ENCODE peak calls at places on chromosomes 5 and 9, in seven cellular contexts. One of them, this sample, is unnamed.
A peak's percentile ranks its signal among the peaks of the same experiment; 100 is the strongest.

GRCh38 chr5:168086104-168086610 is 205.3 kb upstream of the WWC1 start:
- DNase-seq in Calu3: peak; percentile 63
- DNase-seq in A549: peak; percentile 76
- DNase-seq in CD4-positive, alpha-beta T cell: no peak
- DNase-seq in stimulated activated CD4-positive, alpha-beta T cell treated with anti-CD3 and anti-CD28 coated beads, Interleukin-2, amount 100 ng/mL, for 24 hours: no peak
- DNase-seq in CD4-positive, CD25-positive, alpha-beta regulatory T cell: no peak
- DNase-seq in activated CD8-positive, alpha-beta memory T cell treated with anti-CD3 and anti-CD28 coated beads, Interleukin-2, amount 10 ng/mL, durations not matched to agents 7 days and 5 days: no peak
- DNase-seq in this sample: no peak

GRCh38 chr5:23823521-23823920 is 316.1 kb downstream of the PRDM9 start:
- DNase-seq in Calu3: no peak
- DNase-seq in A549: no peak
- DNase-seq in CD4-positive, alpha-beta T cell: no peak
- DNase-seq in stimulated activated CD4-positive, alpha-beta T cell treated with anti-CD3 and anti-CD28 coated beads, Interleukin-2, amount 100 ng/mL, for 24 hours: no peak
- DNase-seq in CD4-positive, CD25-positive, alpha-beta regulatory T cell: no peak
- DNase-seq in activated CD8-positive, alpha-beta memory T cell treated with anti-CD3 and anti-CD28 coated beads, Interleukin-2, amount 10 ng/mL, durations not matched to agents 7 days and 5 days: no peak
- DNase-seq in this sample: no peak

GRCh38 chr9:133023117-133023890 is 7.5 kb upstream of the GTF3C5 start:
- DNase-seq in Calu3: no peak
- DNase-seq in A549: no peak
- DNase-seq in CD4-positive, alpha-beta T cell: peak; percentile 28
- DNase-seq in stimulated activated CD4-positive, alpha-beta T cell treated with anti-CD3 and anti-CD28 coated beads, Interleukin-2, amount 100 ng/mL, for 24 hours: peak; percentile 66
- DNase-seq in CD4-positive, CD25-positive, alpha-beta regulatory T cell: peak; percentile 16
- DNase-seq in activated CD8-positive, alpha-beta memory T cell treated with anti-CD3 and anti-CD28 coated beads, Interleukin-2, amount 10 ng/mL, durations not matched to agents 7 days and 5 days: peak; percentile 83
- DNase-seq in this sample: peak; percentile 76

GRCh38 chr5:153404747-153405146 is 85.7 kb upstream of the GRIA1 start:
- DNase-seq in Calu3: no peak
- DNase-seq in A549: no peak
- DNase-seq in CD4-positive, alpha-beta T cell: no peak
- DNase-seq in stimulated activated CD4-positive, alpha-beta T cell treated with anti-CD3 and anti-CD28 coated beads, Interleukin-2, amount 100 ng/mL, for 24 hours: no peak
- DNase-seq in CD4-positive, CD25-positive, alpha-beta regulatory T cell: no peak
- DNase-seq in activated CD8-positive, alpha-beta memory T cell treated with anti-CD3 and anti-CD28 coated beads, Interleukin-2, amount 10 ng/mL, durations not matched to agents 7 days and 5 days: no peak
- DNase-seq in this sample: no peak

GRCh38 chr9:107043886-107044285 is 180.9 kb downstream of the ZNF462 start:
- DNase-seq in Calu3: no peak
- DNase-seq in A549: no peak
- DNase-seq in CD4-positive, alpha-beta T cell: no peak
- DNase-seq in stimulated activated CD4-positive, alpha-beta T cell treated with anti-CD3 and anti-CD28 coated beads, Interleukin-2, amount 100 ng/mL, for 24 hours: no peak
- DNase-seq in CD4-positive, CD25-positive, alpha-beta regulatory T cell: no peak
- DNase-seq in activated CD8-positive, alpha-beta memory T cell treated with anti-CD3 and anti-CD28 coated beads, Interleukin-2, amount 10 ng/mL, durations not matched to agents 7 days and 5 days: no peak
- DNase-seq in this sample: no peak

GRCh38 chr5:9387879-9388278 is 158.0 kb downstream of the SEMA5A start:
- DNase-seq in Calu3: no peak
- DNase-seq in A549: no peak
- DNase-seq in CD4-positive, alpha-beta T cell: no peak
- DNase-seq in stimulated activated CD4-positive, alpha-beta T cell treated with anti-CD3 and anti-CD28 coated beads, Interleukin-2, amount 100 ng/mL, for 24 hours: no peak
- DNase-seq in CD4-positive, CD25-positive, alpha-beta regulatory T cell: no peak
- DNase-seq in activated CD8-positive, alpha-beta memory T cell treated with anti-CD3 and anti-CD28 coated beads, Interleukin-2, amount 10 ng/mL, durations not matched to agents 7 days and 5 days: no peak
- DNase-seq in this sample: no peak

GRCh38 chr5:74490814-74491213 is 149.7 kb downstream of the ENC1 start:
- DNase-seq in Calu3: peak; percentile 16
- DNase-seq in A549: no peak
- DNase-seq in CD4-positive, alpha-beta T cell: no peak
- DNase-seq in stimulated activated CD4-positive, alpha-beta T cell treated with anti-CD3 and anti-CD28 coated beads, Interleukin-2, amount 100 ng/mL, for 24 hours: no peak
- DNase-seq in CD4-positive, CD25-positive, alpha-beta regulatory T cell: no peak
- DNase-seq in activated CD8-positive, alpha-beta memory T cell treated with anti-CD3 and anti-CD28 coated beads, Interleukin-2, amount 10 ng/mL, durations not matched to agents 7 days and 5 days: no peak
- DNase-seq in this sample: no peak

GRCh38 chr5:35305336-35306020 is 75.2 kb upstream of the PRLR start:
- DNase-seq in Calu3: no peak
- DNase-seq in A549: no peak
- DNase-seq in CD4-positive, alpha-beta T cell: no peak
- DNase-seq in stimulated activated CD4-positive, alpha-beta T cell treated with anti-CD3 and anti-CD28 coated beads, Interleukin-2, amount 100 ng/mL, for 24 hours: no peak
- DNase-seq in CD4-positive, CD25-positive, alpha-beta regulatory T cell: no peak
- DNase-seq in activated CD8-positive, alpha-beta memory T cell treated with anti-CD3 and anti-CD28 coated beads, Interleukin-2, amount 10 ng/mL, durations not matched to agents 7 days and 5 days: no peak
- DNase-seq in this sample: no peak

GRCh38 chr9:131623655-131624330 is 78.5 kb downstream of the PRRT1B start:
- DNase-seq in Calu3: no peak
- DNase-seq in A549: no peak
- DNase-seq in CD4-positive, alpha-beta T cell: no peak
- DNase-seq in stimulated activated CD4-positive, alpha-beta T cell treated with anti-CD3 and anti-CD28 coated beads, Interleukin-2, amount 100 ng/mL, for 24 hours: no peak
- DNase-seq in CD4-positive, CD25-positive, alpha-beta regulatory T cell: no peak
- DNase-seq in activated CD8-positive, alpha-beta memory T cell treated with anti-CD3 and anti-CD28 coated beads, Interleukin-2, amount 10 ng/mL, durations not matched to agents 7 days and 5 days: no peak
- DNase-seq in this sample: no peak

GRCh38 chr9:108180511-108180910 is 675.3 kb downstream of the ACTL7B start:
- DNase-seq in Calu3: no peak
- DNase-seq in A549: no peak
- DNase-seq in CD4-positive, alpha-beta T cell: no peak
- DNase-seq in stimulated activated CD4-positive, alpha-beta T cell treated with anti-CD3 and anti-CD28 coated beads, Interleukin-2, amount 100 ng/mL, for 24 hours: no peak
- DNase-seq in CD4-positive, CD25-positive, alpha-beta regulatory T cell: no peak
- DNase-seq in activated CD8-positive, alpha-beta memory T cell treated with anti-CD3 and anti-CD28 coated beads, Interleukin-2, amount 10 ng/mL, durations not matched to agents 7 days and 5 days: no peak
- DNase-seq in this sample: no peak

GRCh38 chr5:83077662-83078261 is 415 bp downstream of the XRCC4 start:
- DNase-seq in Calu3: peak; percentile 14
- DNase-seq in A549: no peak
- DNase-seq in CD4-positive, alpha-beta T cell: no peak
- DNase-seq in stimulated activated CD4-positive, alpha-beta T cell treated with anti-CD3 and anti-CD28 coated beads, Interleukin-2, amount 100 ng/mL, for 24 hours: peak; percentile 2
- DNase-seq in CD4-positive, CD25-positive, alpha-beta regulatory T cell: peak; percentile 7
- DNase-seq in activated CD8-positive, alpha-beta memory T cell treated with anti-CD3 and anti-CD28 coated beads, Interleukin-2, amount 10 ng/mL, durations not matched to agents 7 days and 5 days: peak; percentile 57
- DNase-seq in this sample: peak; percentile 33

GRCh38 chr9:36207016-36207415 is 16.3 kb downstream of the CLTA start:
- DNase-seq in Calu3: no peak
- DNase-seq in A549: no peak
- DNase-seq in CD4-positive, alpha-beta T cell: no peak
- DNase-seq in stimulated activated CD4-positive, alpha-beta T cell treated with anti-CD3 and anti-CD28 coated beads, Interleukin-2, amount 100 ng/mL, for 24 hours: no peak
- DNase-seq in CD4-positive, CD25-positive, alpha-beta regulatory T cell: no peak
- DNase-seq in activated CD8-positive, alpha-beta memory T cell treated with anti-CD3 and anti-CD28 coated beads, Interleukin-2, amount 10 ng/mL, durations not matched to agents 7 days and 5 days: no peak
- DNase-seq in this sample: no peak

GRCh38 chr5:156147948-156148285 is 179.0 kb upstream of the SGCD start:
- DNase-seq in Calu3: no peak
- DNase-seq in A549: peak; percentile 33
- DNase-seq in CD4-positive, alpha-beta T cell: no peak
- DNase-seq in stimulated activated CD4-positive, alpha-beta T cell treated with anti-CD3 and anti-CD28 coated beads, Interleukin-2, amount 100 ng/mL, for 24 hours: no peak
- DNase-seq in CD4-positive, CD25-positive, alpha-beta regulatory T cell: no peak
- DNase-seq in activated CD8-positive, alpha-beta memory T cell treated with anti-CD3 and anti-CD28 coated beads, Interleukin-2, amount 10 ng/mL, durations not matched to agents 7 days and 5 days: no peak
- DNase-seq in this sample: no peak

GRCh38 chr5:39547548-39548154 is 122.9 kb upstream of the DAB2 start:
- DNase-seq in Calu3: peak; percentile 49
- DNase-seq in A549: peak; percentile 49
- DNase-seq in CD4-positive, alpha-beta T cell: no peak
- DNase-seq in stimulated activated CD4-positive, alpha-beta T cell treated with anti-CD3 and anti-CD28 coated beads, Interleukin-2, amount 100 ng/mL, for 24 hours: no peak
- DNase-seq in CD4-positive, CD25-positive, alpha-beta regulatory T cell: no peak
- DNase-seq in activated CD8-positive, alpha-beta memory T cell treated with anti-CD3 and anti-CD28 coated beads, Interleukin-2, amount 10 ng/mL, durations not matched to agents 7 days and 5 days: no peak
- DNase-seq in this sample: no peak

GRCh38 chr9:124624735-124624992 is 117.5 kb upstream of the NR5A1 start:
- DNase-seq in Calu3: no peak
- DNase-seq in A549: no peak
- DNase-seq in CD4-positive, alpha-beta T cell: no peak
- DNase-seq in stimulated activated CD4-positive, alpha-beta T cell treated with anti-CD3 and anti-CD28 coated beads, Interleukin-2, amount 100 ng/mL, for 24 hours: no peak
- DNase-seq in CD4-positive, CD25-positive, alpha-beta regulatory T cell: no peak
- DNase-seq in activated CD8-positive, alpha-beta memory T cell treated with anti-CD3 and anti-CD28 coated beads, Interleukin-2, amount 10 ng/mL, durations not matched to agents 7 days and 5 days: no peak
- DNase-seq in this sample: no peak

GRCh38 chr5:150241298-150242225 is 48.0 kb downstream of the CAMK2A start:
- DNase-seq in Calu3: no peak
- DNase-seq in A549: no peak
- DNase-seq in CD4-positive, alpha-beta T cell: no peak
- DNase-seq in stimulated activated CD4-positive, alpha-beta T cell treated with anti-CD3 and anti-CD28 coated beads, Interleukin-2, amount 100 ng/mL, for 24 hours: no peak
- DNase-seq in CD4-positive, CD25-positive, alpha-beta regulatory T cell: no peak
- DNase-seq in activated CD8-positive, alpha-beta memory T cell treated with anti-CD3 and anti-CD28 coated beads, Interleukin-2, amount 10 ng/mL, durations not matched to agents 7 days and 5 days: no peak
- DNase-seq in this sample: no peak

GRCh38 chr9:4678679-4679267 is 596 bp upstream of the CDC37L1 start:
- DNase-seq in Calu3: no peak
- DNase-seq in A549: no peak
- DNase-seq in CD4-positive, alpha-beta T cell: no peak
- DNase-seq in stimulated activated CD4-positive, alpha-beta T cell treated with anti-CD3 and anti-CD28 coated beads, Interleukin-2, amount 100 ng/mL, for 24 hours: no peak
- DNase-seq in CD4-positive, CD25-positive, alpha-beta regulatory T cell: peak; percentile 6
- DNase-seq in activated CD8-positive, alpha-beta memory T cell treated with anti-CD3 and anti-CD28 coated beads, Interleukin-2, amount 10 ng/mL, durations not matched to agents 7 days and 5 days: no peak
- DNase-seq in this sample: no peak